ENCODE peak calls at places on chromosomes 6 and 20, in eight cellular contexts. N is heart right ventricle, P is stomach, G is lower lobe of right lung, E is cardiac muscle cell, H is gastrocnemius medialis, Q is transverse colon, B is thoracic aorta. Z is an unnamed sample. For H3K9me3, the result is how much of the 10 kb centered on the place peaks cover.

GRCh38 chr6:148147431-148147830 is 195.2 kb upstream of the SASH1 start:
- DNase-seq in N (no peak), P (no peak), G (no peak), E (no peak), H (no peak), Q (no peak), B (no peak), Z (no peak)

GRCh38 chr20:1415667-1416468 is 23.0 kb upstream of the FKBP1A start:
- DNase-seq in N (no peak), P (no peak), G (no peak), E (no peak), H (no peak), Q (no peak), B (no peak), Z (no peak)

GRCh38 chr6:170268216-170269129 is 22.4 kb downstream of the DLL1 start:
- DNase-seq in N (no peak), P (no peak), G (peak), E (no peak), H (no peak), Q (no peak), B (no peak), Z (no peak)

GRCh38 chr6:34938268-34938667 is 49.2 kb downstream of the ANKS1A start:
- DNase-seq in N (no peak), P (peak), G (no peak), E (no peak), H (peak), Q (no peak), B (no peak), Z (no peak)

GRCh38 chr6:33892581-33893346 is 89.0 kb upstream of the MLN start:
- DNase-seq in N (no peak), P (no peak), G (no peak), E (no peak), H (no peak), Q (no peak), B (no peak), Z (no peak)

GRCh38 chr6:137550527-137550926 is 56.3 kb upstream of the OLIG3 start:
- DNase-seq in N (no peak), P (no peak), G (no peak), E (no peak), H (no peak), Q (no peak), B (no peak), Z (no peak)

GRCh38 chr6:37279366-37280134 is 21.6 kb upstream of the TMEM217 start:
- DNase-seq in N (no peak), P (no peak), G (no peak), E (no peak), H (peak), Q (no peak), B (no peak), Z (no peak)

GRCh38 chr6:28446818-28447511 is 3.7 kb upstream of the ZSCAN23 start:
- DNase-seq in N (no peak), P (no peak), G (no peak), E (peak), H (no peak), Q (no peak), B (no peak), Z (no peak)

GRCh38 chr20:49795125-49795424 is 17.6 kb upstream of the SLC9A8 start:
- DNase-seq in N (no peak), P (no peak), G (no peak), E (no peak), H (no peak), Q (no peak), B (no peak), Z (no peak)

GRCh38 chr6:125363010-125363359 is 61.2 kb upstream of the HDDC2 start:
- DNase-seq in N (no peak), P (no peak), G (no peak), E (no peak), H (no peak), Q (no peak), B (no peak), Z (no peak)

GRCh38 chr6:3205913-3206312 is 21.5 kb downstream of the TUBB2B start:
- DNase-seq in N (no peak), P (no peak), G (no peak), E (no peak), H (no peak), Q (no peak), B (no peak), Z (no peak)

GRCh38 chr6:107217248-107217647 is 101.9 kb upstream of the BEND3 start:
- DNase-seq in N (no peak), P (no peak), G (no peak), E (no peak), H (no peak), Q (no peak), B (no peak), Z (no peak)

GRCh38 chr6:113184291-113184690 is 672.9 kb upstream of the MARCKS start:
- DNase-seq in N (no peak), P (no peak), G (no peak), E (no peak), H (no peak), Q (no peak), B (no peak), Z (no peak)

GRCh38 chr20:60037120-60037499 is 78.9 kb downstream of the CDH26 start:
- DNase-seq in N (no peak), P (no peak), G (no peak), E (no peak), H (no peak), Q (no peak), B (no peak), Z (no peak)

GRCh38 chr6:166910601-166911000 is 45.7 kb downstream of the RNASET2 start:
- DNase-seq in N (no peak), P (no peak), G (no peak), E (no peak), H (no peak), Q (no peak), B (no peak), Z (no peak)

GRCh38 chr6:17865243-17865642 is 122.2 kb downstream of the KIF13A start:
- DNase-seq in N (peak), P (no peak), G (no peak), E (peak), H (peak), Q (peak), B (no peak), Z (peak)

GRCh38 chr6:116572162-116572561 is 858 bp downstream of the RWDD1 start:
- DNase-seq in N (no peak), P (peak), G (no peak), E (peak), H (peak), Q (peak), B (no peak), Z (no peak)

GRCh38 chr6:37632989-37633550 is 64.6 kb downstream of the MDGA1 start:
- DNase-seq in N (no peak), P (no peak), G (no peak), E (no peak), H (no peak), Q (no peak), B (no peak), Z (no peak)

GRCh38 chr20:45343867-45344721 is 4.1 kb downstream of the SDC4 start:
- DNase-seq in N (no peak), P (peak), G (no peak), E (peak), H (peak), Q (peak), B (peak), Z (peak)

GRCh38 chr6:83252717-83253116 is 59.6 kb downstream of the RWDD2A start:
- DNase-seq in N (no peak), P (no peak), G (no peak), E (no peak), H (no peak), Q (no peak), B (no peak), Z (no peak)

GRCh38 chr6:43335469-43335868 is 26.8 kb upstream of the CRIP3 start:
- DNase-seq in N (no peak), P (no peak), G (no peak), E (no peak), H (no peak), Q (no peak), B (no peak), Z (peak)

GRCh38 chr6:43331470-43331869 is 22.8 kb upstream of the CRIP3 start:
- DNase-seq in N (no peak), P (no peak), G (no peak), E (no peak), H (no peak), Q (no peak), B (no peak), Z (no peak)

GRCh38 chr6:43338243-43338642 is 29.6 kb upstream of the CRIP3 start:
- DNase-seq in N (no peak), P (no peak), G (no peak), E (no peak), H (no peak), Q (no peak), B (no peak), Z (no peak)

GRCh38 chr6:43331876-43332275 is 23.2 kb upstream of the CRIP3 start:
- DNase-seq in N (no peak), P (no peak), G (no peak), E (no peak), H (no peak), Q (no peak), B (no peak), Z (no peak)

DNA sequence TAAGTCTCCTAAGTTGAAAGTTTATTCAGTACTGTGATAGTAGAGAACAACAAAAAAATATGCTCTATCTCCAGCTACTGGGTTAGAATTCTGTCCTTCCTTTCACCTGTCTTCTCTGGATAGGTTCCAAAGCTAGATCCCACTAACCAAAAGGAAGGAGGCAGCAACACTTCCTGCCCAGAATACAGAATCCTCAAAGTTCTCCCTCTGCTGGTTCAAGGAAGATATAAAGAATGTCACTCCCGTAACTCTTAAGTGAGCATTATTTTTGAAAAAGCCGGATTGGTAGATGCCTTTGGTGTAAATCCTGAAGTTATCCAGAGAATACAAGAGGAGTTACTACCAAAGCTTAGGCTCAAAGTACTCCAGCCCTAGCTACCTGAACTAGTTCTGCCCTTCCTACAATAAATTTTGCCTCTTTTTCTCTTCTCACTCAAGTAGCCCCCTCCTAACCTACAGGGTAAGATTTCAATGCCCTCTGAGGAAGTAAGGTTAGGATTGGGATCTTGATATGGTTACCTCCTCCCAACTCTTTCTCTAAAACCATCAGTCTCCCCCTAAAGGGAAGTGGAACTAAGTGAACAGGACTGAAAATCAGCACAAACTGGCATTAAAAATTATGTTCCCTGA is 26.0 kb upstream of the CRIP3 start:
- DNase-seq in N (no peak), P (no peak), G (no peak), E (peak), H (no peak), Q (no peak), B (no peak), Z (peak)
- TF ChIP-seq CTCF in N (peak), P (no peak), G (peak), E (peak), H (no peak), Q (peak), B (peak), Z (peak)

GRCh38 chr20:5279661-5280060 is 37.1 kb downstream of the PROKR2 start:
- DNase-seq in N (no peak), P (no peak), G (no peak), E (no peak), H (no peak), Q (no peak), B (no peak), Z (no peak)

GRCh38 chr20:5282561-5282960 is 34.2 kb downstream of the PROKR2 start:
- DNase-seq in N (no peak), P (no peak), G (no peak), E (no peak), H (no peak), Q (no peak), B (no peak), Z (no peak)
- H3K9me3 ChIP-seq in N (under half), P (under half), G (under half), E (under half), H (under half), Q (under half), B (under half), Z (under half)

GRCh38 chr6:32046450-32047083 is 8.4 kb downstream of the CYP21A2 start:
- DNase-seq in N (peak), P (no peak), G (no peak), E (no peak), H (peak), Q (no peak), B (no peak), Z (no peak)
- TF ChIP-seq CTCF in N (no peak), P (no peak), G (no peak), E (no peak), H (no peak), Q (no peak), B (no peak), Z (no peak)

GRCh38 chr6:168043848-168044415 is 35.1 kb downstream of the FRMD1 start:
- DNase-seq in N (no peak), P (no peak), G (no peak), E (no peak), H (no peak), Q (no peak), B (no peak), Z (no peak)

GRCh38 chr6:168041928-168042327 is 37.1 kb downstream of the FRMD1 start:
- DNase-seq in N (no peak), P (no peak), G (no peak), E (no peak), H (no peak), Q (no peak), B (no peak), Z (no peak)

GRCh38 chr6:168043193-168043847 is 35.7 kb downstream of the FRMD1 start:
- DNase-seq in N (no peak), P (no peak), G (peak), E (no peak), H (no peak), Q (no peak), B (no peak), Z (no peak)

GRCh38 chr6:168040856-168041496 is 38.0 kb downstream of the FRMD1 start:
- DNase-seq in N (no peak), P (no peak), G (no peak), E (no peak), H (no peak), Q (no peak), B (no peak), Z (no peak)

GRCh38 chr6:168042426-168043192 is 36.4 kb downstream of the FRMD1 start:
- DNase-seq in N (no peak), P (no peak), G (peak), E (no peak), H (no peak), Q (no peak), B (no peak), Z (no peak)
- H3K9me3 ChIP-seq in N (under half), P (under half), G (under half), E (under half), H (under half), Q (under half), B (under half), Z (under half)

DNA sequence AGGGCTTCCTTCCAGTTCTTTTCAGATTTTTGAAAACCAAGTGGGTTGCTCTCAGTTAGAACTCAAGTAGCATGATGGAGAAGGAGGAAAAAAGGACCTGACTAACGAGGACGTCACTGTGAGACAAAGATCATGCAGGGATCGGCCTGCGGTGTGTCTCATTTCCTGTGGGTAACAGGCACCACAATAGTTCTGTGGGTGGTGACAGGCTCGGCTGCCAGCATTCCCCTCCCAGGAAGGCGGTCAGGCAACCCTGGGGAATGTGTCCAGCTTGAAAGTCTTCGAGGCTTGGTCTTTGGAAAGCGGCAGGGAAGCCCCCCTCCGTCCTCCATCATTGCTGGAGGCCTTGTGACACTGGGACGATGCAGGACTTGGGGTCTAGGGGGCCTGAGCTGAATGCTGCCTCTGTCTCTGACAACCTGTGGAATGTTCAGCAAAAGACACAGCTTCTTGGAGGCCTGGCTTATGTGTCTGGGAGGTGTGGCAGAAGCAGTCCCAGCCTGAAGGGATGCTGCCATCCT is 121.0 kb downstream of the BCAS1 start:
- DNase-seq in N (peak), P (peak), G (peak), E (no peak), H (no peak), Q (peak), B (no peak), Z (no peak)
- TF ChIP-seq CTCF in N (no peak), P (no peak), G (no peak), E (no peak), H (no peak), Q (no peak), B (no peak), Z (no peak)

DNA sequence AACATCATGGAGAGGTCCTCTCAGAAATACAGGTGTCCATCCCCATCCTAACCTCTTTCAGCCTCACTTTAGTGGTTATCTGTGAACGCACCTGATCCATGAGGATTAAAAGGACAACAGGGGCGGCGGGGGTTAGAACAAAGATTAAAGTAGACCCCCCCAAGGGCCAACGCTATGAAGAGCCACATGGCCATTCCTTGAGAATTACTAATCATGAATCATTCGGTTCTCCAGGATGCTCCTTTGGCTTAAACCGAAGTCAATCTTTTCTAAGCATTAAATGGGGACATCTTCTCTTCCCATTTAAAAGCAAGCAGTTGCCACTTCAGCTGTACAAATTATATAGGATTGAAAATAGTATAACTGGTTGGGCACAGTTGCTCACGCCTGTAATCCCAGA is 212.4 kb downstream of the GMPR start:
- DNase-seq in N (no peak), P (no peak), G (no peak), E (no peak), H (no peak), Q (no peak), B (no peak), Z (no peak)
- H3K9me3 ChIP-seq in N (under half), P (under half), G (under half), E (under half), H (under half), Q (under half), B (under half), Z (under half)

DNA sequence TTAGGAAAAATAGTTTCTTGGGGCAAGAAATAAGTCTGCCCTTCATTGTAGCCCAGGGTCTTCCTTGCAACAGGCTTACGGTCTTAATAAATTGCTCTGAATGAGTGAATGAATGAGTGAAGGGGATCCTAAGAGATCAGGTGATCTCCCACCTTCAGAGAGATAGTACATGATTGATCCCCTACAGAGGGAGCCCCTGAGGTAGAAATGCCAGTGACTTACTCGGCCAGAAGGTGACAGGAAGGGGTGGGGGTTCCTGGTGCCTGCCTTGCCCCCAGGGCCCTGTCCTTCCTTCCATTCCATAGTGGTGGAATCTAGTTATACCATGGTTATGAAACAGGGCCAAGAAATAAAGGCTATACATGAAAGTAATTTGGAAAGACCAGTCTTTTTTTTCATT is 215.3 kb upstream of the SSTR4 start:
- DNase-seq in N (no peak), P (no peak), G (no peak), E (no peak), H (no peak), Q (no peak), B (no peak), Z (no peak)
- TF ChIP-seq CTCF in N (no peak), P (no peak), G (no peak), E (no peak), H (no peak), Q (no peak), B (no peak), Z (no peak)

GRCh38 chr20:46501961-46502360 is 11.4 kb downstream of the ZNF334 start:
- DNase-seq in N (no peak), P (no peak), G (no peak), E (no peak), H (no peak), Q (no peak), B (no peak), Z (no peak)
- H3K9me3 ChIP-seq in N (under half), P (half or more), G (under half), E (under half), H (under half), Q (under half), B (under half), Z (under half)

GRCh38 chr20:13302647-13303425 is 81.8 kb downstream of the ISM1 start:
- DNase-seq in N (no peak), P (no peak), G (no peak), E (peak), H (no peak), Q (peak), B (no peak), Z (peak)
- TF ChIP-seq CTCF in N (peak), P (no peak), G (peak), E (peak), H (peak), Q (peak), B (peak), Z (peak)

GRCh38 chr6:30854641-30855040 is 29.7 kb upstream of the DDR1 start:
- DNase-seq in N (no peak), P (no peak), G (no peak), E (no peak), H (no peak), Q (no peak), B (no peak), Z (no peak)
- H3K9me3 ChIP-seq in N (under half), P (under half), G (under half), E (under half), H (under half), Q (under half), B (under half), Z (under half)